ENCODE peak calls at places on chromosome 9, in seven cellular contexts. One of them, this sample, is unnamed.

GRCh38 chr9:120267929-120268328 is 312.0 kb downstream of the CDK5RAP2 start:
- DNase-seq in ELR: no peak
- DNase-seq in NCI-H187 treated with DMSO at 0.1 percent for 48 hours: no peak
- DNase-seq in adipocyte: no peak
- DNase-seq in iPS-NIHi11: no peak
- DNase-seq in activated naive CD8-positive, alpha-beta T cell treated with anti-CD3 and anti-CD28 coated beads, Interleukin-2, amount 50 U/mL, for 24 hours: no peak
- DNase-seq in SW480: no peak
- DNase-seq in this sample: no peak

GRCh38 chr9:134888603-134889195 is 8.1 kb downstream of the FCN2 start:
- DNase-seq in ELR: no peak
- DNase-seq in SW480: no peak
- DNase-seq in activated naive CD8-positive, alpha-beta T cell treated with anti-CD3 and anti-CD28 coated beads, Interleukin-2, amount 50 U/mL, for 24 hours: no peak
- DNase-seq in iPS-NIHi11: no peak
- DNase-seq in NCI-H187 treated with DMSO at 0.1 percent for 48 hours: no peak
- DNase-seq in adipocyte: no peak
- DNase-seq in this sample: no peak

GRCh38 chr9:137085918-137086530 is 761 bp upstream of the MAN1B1 start:
- DNase-seq in adipocyte: peak
- DNase-seq in iPS-NIHi11: no peak
- DNase-seq in SW480: peak
- DNase-seq in activated naive CD8-positive, alpha-beta T cell treated with anti-CD3 and anti-CD28 coated beads, Interleukin-2, amount 50 U/mL, for 24 hours: peak
- DNase-seq in ELR: peak
- DNase-seq in NCI-H187 treated with DMSO at 0.1 percent for 48 hours: no peak
- DNase-seq in this sample: peak

GRCh38 chr9:77708416-77708815 is 60.3 kb upstream of the GNA14 start:
- DNase-seq in ELR: peak
- DNase-seq in NCI-H187 treated with DMSO at 0.1 percent for 48 hours: no peak
- DNase-seq in adipocyte: peak
- DNase-seq in iPS-NIHi11: no peak
- DNase-seq in SW480: no peak
- DNase-seq in activated naive CD8-positive, alpha-beta T cell treated with anti-CD3 and anti-CD28 coated beads, Interleukin-2, amount 50 U/mL, for 24 hours: no peak
- DNase-seq in this sample: no peak

GRCh38 chr9:107733530-107733907 is 243.9 kb upstream of the KLF4 start:
- DNase-seq in NCI-H187 treated with DMSO at 0.1 percent for 48 hours: no peak
- DNase-seq in ELR: peak
- DNase-seq in activated naive CD8-positive, alpha-beta T cell treated with anti-CD3 and anti-CD28 coated beads, Interleukin-2, amount 50 U/mL, for 24 hours: no peak
- DNase-seq in SW480: no peak
- DNase-seq in adipocyte: no peak
- DNase-seq in iPS-NIHi11: no peak
- DNase-seq in this sample: no peak

GRCh38 chr9:100583019-100583802 is 5.3 kb downstream of the CAVIN4 start:
- DNase-seq in SW480: no peak
- DNase-seq in ELR: no peak
- DNase-seq in adipocyte: no peak
- DNase-seq in NCI-H187 treated with DMSO at 0.1 percent for 48 hours: no peak
- DNase-seq in activated naive CD8-positive, alpha-beta T cell treated with anti-CD3 and anti-CD28 coated beads, Interleukin-2, amount 50 U/mL, for 24 hours: no peak
- DNase-seq in iPS-NIHi11: no peak
- DNase-seq in this sample: no peak

GRCh38 chr9:33524431-33524947 is 438 bp downstream of the ANKRD18B start:
- DNase-seq in SW480: no peak
- DNase-seq in iPS-NIHi11: peak
- DNase-seq in ELR: peak
- DNase-seq in activated naive CD8-positive, alpha-beta T cell treated with anti-CD3 and anti-CD28 coated beads, Interleukin-2, amount 50 U/mL, for 24 hours: peak
- DNase-seq in adipocyte: peak
- DNase-seq in NCI-H187 treated with DMSO at 0.1 percent for 48 hours: no peak
- DNase-seq in this sample: no peak

GRCh38 chr9:138049085-138049778 is 171.7 kb downstream of the CACNA1B start:
- DNase-seq in activated naive CD8-positive, alpha-beta T cell treated with anti-CD3 and anti-CD28 coated beads, Interleukin-2, amount 50 U/mL, for 24 hours: no peak
- DNase-seq in ELR: no peak
- DNase-seq in SW480: no peak
- DNase-seq in NCI-H187 treated with DMSO at 0.1 percent for 48 hours: no peak
- DNase-seq in adipocyte: no peak
- DNase-seq in iPS-NIHi11: peak
- DNase-seq in this sample: no peak

GRCh38 chr9:128115187-128116103 is 12.1 kb downstream of the PTGES2 start:
- DNase-seq in adipocyte: no peak
- DNase-seq in iPS-NIHi11: no peak
- DNase-seq in activated naive CD8-positive, alpha-beta T cell treated with anti-CD3 and anti-CD28 coated beads, Interleukin-2, amount 50 U/mL, for 24 hours: peak
- DNase-seq in NCI-H187 treated with DMSO at 0.1 percent for 48 hours: no peak
- DNase-seq in ELR: no peak
- DNase-seq in SW480: peak
- DNase-seq in this sample: peak

GRCh38 chr9:36632892-36633291 is 60.2 kb downstream of the MELK start:
- DNase-seq in SW480: peak
- DNase-seq in activated naive CD8-positive, alpha-beta T cell treated with anti-CD3 and anti-CD28 coated beads, Interleukin-2, amount 50 U/mL, for 24 hours: no peak
- DNase-seq in NCI-H187 treated with DMSO at 0.1 percent for 48 hours: no peak
- DNase-seq in ELR: peak
- DNase-seq in adipocyte: peak
- DNase-seq in iPS-NIHi11: no peak
- DNase-seq in this sample: no peak

GRCh38 chr9:112382066-112382465 is 2.2 kb downstream of the HSDL2 start:
- DNase-seq in SW480: no peak
- DNase-seq in iPS-NIHi11: no peak
- DNase-seq in activated naive CD8-positive, alpha-beta T cell treated with anti-CD3 and anti-CD28 coated beads, Interleukin-2, amount 50 U/mL, for 24 hours: no peak
- DNase-seq in ELR: no peak
- DNase-seq in adipocyte: no peak
- DNase-seq in NCI-H187 treated with DMSO at 0.1 percent for 48 hours: no peak
- DNase-seq in this sample: no peak

GRCh38 chr9:77177894-77178794 is 810 bp downstream of the VPS13A start:
- DNase-seq in ELR: peak
- DNase-seq in iPS-NIHi11: peak
- DNase-seq in SW480: peak
- DNase-seq in NCI-H187 treated with DMSO at 0.1 percent for 48 hours: no peak
- DNase-seq in adipocyte: peak
- DNase-seq in activated naive CD8-positive, alpha-beta T cell treated with anti-CD3 and anti-CD28 coated beads, Interleukin-2, amount 50 U/mL, for 24 hours: peak
- DNase-seq in this sample: peak

GRCh38 chr9:109816490-109816889 is 36.5 kb downstream of the PALM2AKAP2 start:
- DNase-seq in SW480: peak
- DNase-seq in adipocyte: peak
- DNase-seq in NCI-H187 treated with DMSO at 0.1 percent for 48 hours: no peak
- DNase-seq in ELR: peak
- DNase-seq in iPS-NIHi11: no peak
- DNase-seq in activated naive CD8-positive, alpha-beta T cell treated with anti-CD3 and anti-CD28 coated beads, Interleukin-2, amount 50 U/mL, for 24 hours: no peak
- DNase-seq in this sample: no peak

GRCh38 chr9:95131023-95131943 is 186.2 kb downstream of the FANCC start:
- DNase-seq in activated naive CD8-positive, alpha-beta T cell treated with anti-CD3 and anti-CD28 coated beads, Interleukin-2, amount 50 U/mL, for 24 hours: peak
- DNase-seq in SW480: peak
- DNase-seq in ELR: peak
- DNase-seq in iPS-NIHi11: peak
- DNase-seq in adipocyte: peak
- DNase-seq in NCI-H187 treated with DMSO at 0.1 percent for 48 hours: no peak
- DNase-seq in this sample: peak

GRCh38 chr9:133515615-133516255 is 9.0 kb downstream of the MYMK start:
- DNase-seq in SW480: no peak
- DNase-seq in activated naive CD8-positive, alpha-beta T cell treated with anti-CD3 and anti-CD28 coated beads, Interleukin-2, amount 50 U/mL, for 24 hours: no peak
- DNase-seq in NCI-H187 treated with DMSO at 0.1 percent for 48 hours: no peak
- DNase-seq in adipocyte: no peak
- DNase-seq in iPS-NIHi11: no peak
- DNase-seq in ELR: no peak
- DNase-seq in this sample: no peak

GRCh38 chr9:133448487-133448972 is 11.2 kb upstream of the CACFD1 start:
- DNase-seq in iPS-NIHi11: no peak
- DNase-seq in ELR: no peak
- DNase-seq in NCI-H187 treated with DMSO at 0.1 percent for 48 hours: no peak
- DNase-seq in SW480: no peak
- DNase-seq in activated naive CD8-positive, alpha-beta T cell treated with anti-CD3 and anti-CD28 coated beads, Interleukin-2, amount 50 U/mL, for 24 hours: no peak
- DNase-seq in adipocyte: no peak
- DNase-seq in this sample: no peak

GRCh38 chr9:136545966-136546696 is at the start of gene NOTCH1:
- DNase-seq in adipocyte: peak
- DNase-seq in ELR: peak
- DNase-seq in activated naive CD8-positive, alpha-beta T cell treated with anti-CD3 and anti-CD28 coated beads, Interleukin-2, amount 50 U/mL, for 24 hours: peak
- DNase-seq in NCI-H187 treated with DMSO at 0.1 percent for 48 hours: no peak
- DNase-seq in iPS-NIHi11: peak
- DNase-seq in SW480: peak
- DNase-seq in this sample: peak

GRCh38 chr9:79408617-79409016 is 163.1 kb upstream of the TLE4 start:
- DNase-seq in SW480: no peak
- DNase-seq in ELR: peak
- DNase-seq in iPS-NIHi11: no peak
- DNase-seq in NCI-H187 treated with DMSO at 0.1 percent for 48 hours: no peak
- DNase-seq in adipocyte: no peak
- DNase-seq in activated naive CD8-positive, alpha-beta T cell treated with anti-CD3 and anti-CD28 coated beads, Interleukin-2, amount 50 U/mL, for 24 hours: no peak
- DNase-seq in this sample: no peak

GRCh38 chr9:104993291-104993963 is 65.5 kb upstream of the ABCA1 start:
- DNase-seq in ELR: peak
- DNase-seq in iPS-NIHi11: peak
- DNase-seq in adipocyte: peak
- DNase-seq in SW480: no peak
- DNase-seq in activated naive CD8-positive, alpha-beta T cell treated with anti-CD3 and anti-CD28 coated beads, Interleukin-2, amount 50 U/mL, for 24 hours: no peak
- DNase-seq in NCI-H187 treated with DMSO at 0.1 percent for 48 hours: no peak
- DNase-seq in this sample: no peak

GRCh38 chr9:21465859-21466518 is 16.1 kb downstream of the IFNE start:
- DNase-seq in NCI-H187 treated with DMSO at 0.1 percent for 48 hours: no peak
- DNase-seq in SW480: peak
- DNase-seq in iPS-NIHi11: peak
- DNase-seq in adipocyte: peak
- DNase-seq in ELR: peak
- DNase-seq in activated naive CD8-positive, alpha-beta T cell treated with anti-CD3 and anti-CD28 coated beads, Interleukin-2, amount 50 U/mL, for 24 hours: no peak
- DNase-seq in this sample: no peak

GRCh38 chr9:129834489-129835127 is 467 bp downstream of the C9orf78 start:
- DNase-seq in ELR: peak
- DNase-seq in activated naive CD8-positive, alpha-beta T cell treated with anti-CD3 and anti-CD28 coated beads, Interleukin-2, amount 50 U/mL, for 24 hours: peak
- DNase-seq in iPS-NIHi11: no peak
- DNase-seq in NCI-H187 treated with DMSO at 0.1 percent for 48 hours: no peak
- DNase-seq in SW480: peak
- DNase-seq in adipocyte: no peak
- DNase-seq in this sample: no peak

GRCh38 chr9:129121483-129121882 is 10.3 kb downstream of the PTPA start:
- DNase-seq in activated naive CD8-positive, alpha-beta T cell treated with anti-CD3 and anti-CD28 coated beads, Interleukin-2, amount 50 U/mL, for 24 hours: no peak
- DNase-seq in SW480: no peak
- DNase-seq in ELR: no peak
- DNase-seq in iPS-NIHi11: no peak
- DNase-seq in NCI-H187 treated with DMSO at 0.1 percent for 48 hours: no peak
- DNase-seq in adipocyte: peak
- DNase-seq in this sample: no peak

GRCh38 chr9:93653762-93654161 is 77.4 kb downstream of the PHF2 start:
- DNase-seq in adipocyte: no peak
- DNase-seq in activated naive CD8-positive, alpha-beta T cell treated with anti-CD3 and anti-CD28 coated beads, Interleukin-2, amount 50 U/mL, for 24 hours: no peak
- DNase-seq in SW480: no peak
- DNase-seq in ELR: no peak
- DNase-seq in iPS-NIHi11: no peak
- DNase-seq in NCI-H187 treated with DMSO at 0.1 percent for 48 hours: no peak
- DNase-seq in this sample: no peak

GRCh38 chr9:109574061-109574882 is 76.2 kb upstream of the PTPN3 start:
- DNase-seq in NCI-H187 treated with DMSO at 0.1 percent for 48 hours: no peak
- DNase-seq in adipocyte: peak
- DNase-seq in activated naive CD8-positive, alpha-beta T cell treated with anti-CD3 and anti-CD28 coated beads, Interleukin-2, amount 50 U/mL, for 24 hours: peak
- DNase-seq in ELR: peak
- DNase-seq in SW480: peak
- DNase-seq in iPS-NIHi11: peak
- DNase-seq in this sample: no peak

GRCh38 chr9:35731415-35732184 is 395 bp downstream of the TLN1 start:
- DNase-seq in NCI-H187 treated with DMSO at 0.1 percent for 48 hours: no peak
- DNase-seq in SW480: no peak
- DNase-seq in ELR: no peak
- DNase-seq in iPS-NIHi11: no peak
- DNase-seq in adipocyte: no peak
- DNase-seq in activated naive CD8-positive, alpha-beta T cell treated with anti-CD3 and anti-CD28 coated beads, Interleukin-2, amount 50 U/mL, for 24 hours: no peak
- DNase-seq in this sample: no peak

GRCh38 chr9:131422241-131422792 is 28.4 kb downstream of the PRRC2B start:
- DNase-seq in ELR: peak
- DNase-seq in NCI-H187 treated with DMSO at 0.1 percent for 48 hours: no peak
- DNase-seq in activated naive CD8-positive, alpha-beta T cell treated with anti-CD3 and anti-CD28 coated beads, Interleukin-2, amount 50 U/mL, for 24 hours: no peak
- DNase-seq in iPS-NIHi11: no peak
- DNase-seq in adipocyte: no peak
- DNase-seq in SW480: no peak
- DNase-seq in this sample: no peak

GRCh38 chr9:126375386-126375785 is 48.8 kb downstream of the MVB12B start:
- DNase-seq in ELR: peak
- DNase-seq in NCI-H187 treated with DMSO at 0.1 percent for 48 hours: no peak
- DNase-seq in activated naive CD8-positive, alpha-beta T cell treated with anti-CD3 and anti-CD28 coated beads, Interleukin-2, amount 50 U/mL, for 24 hours: no peak
- DNase-seq in iPS-NIHi11: no peak
- DNase-seq in adipocyte: no peak
- DNase-seq in SW480: peak
- DNase-seq in this sample: no peak

GRCh38 chr9:116476935-116477381 is 210.1 kb upstream of the TRIM32 start:
- DNase-seq in adipocyte: peak
- DNase-seq in SW480: no peak
- DNase-seq in NCI-H187 treated with DMSO at 0.1 percent for 48 hours: no peak
- DNase-seq in iPS-NIHi11: no peak
- DNase-seq in ELR: no peak
- DNase-seq in activated naive CD8-positive, alpha-beta T cell treated with anti-CD3 and anti-CD28 coated beads, Interleukin-2, amount 50 U/mL, for 24 hours: no peak
- DNase-seq in this sample: no peak

GRCh38 chr9:76162751-76163500 is 231.3 kb downstream of the RFK start:
- DNase-seq in activated naive CD8-positive, alpha-beta T cell treated with anti-CD3 and anti-CD28 coated beads, Interleukin-2, amount 50 U/mL, for 24 hours: no peak
- DNase-seq in adipocyte: peak
- DNase-seq in iPS-NIHi11: no peak
- DNase-seq in ELR: no peak
- DNase-seq in SW480: no peak
- DNase-seq in NCI-H187 treated with DMSO at 0.1 percent for 48 hours: no peak
- DNase-seq in this sample: no peak

GRCh38 chr9:65435464-65435863 is 150.5 kb upstream of the FOXD4L5 start:
- DNase-seq in activated naive CD8-positive, alpha-beta T cell treated with anti-CD3 and anti-CD28 coated beads, Interleukin-2, amount 50 U/mL, for 24 hours: no peak
- DNase-seq in SW480: no peak
- DNase-seq in iPS-NIHi11: no peak
- DNase-seq in ELR: no peak
- DNase-seq in adipocyte: no peak
- DNase-seq in NCI-H187 treated with DMSO at 0.1 percent for 48 hours: no peak
- DNase-seq in this sample: no peak

GRCh38 chr9:114107286-114108001 is 8.4 kb upstream of the KIF12 start:
- DNase-seq in activated naive CD8-positive, alpha-beta T cell treated with anti-CD3 and anti-CD28 coated beads, Interleukin-2, amount 50 U/mL, for 24 hours: no peak
- DNase-seq in iPS-NIHi11: no peak
- DNase-seq in adipocyte: no peak
- DNase-seq in SW480: no peak
- DNase-seq in NCI-H187 treated with DMSO at 0.1 percent for 48 hours: no peak
- DNase-seq in ELR: no peak
- DNase-seq in this sample: no peak

GRCh38 chr9:36258170-36258988 is at the start of gene GNE:
- DNase-seq in ELR: peak
- DNase-seq in iPS-NIHi11: peak
- DNase-seq in activated naive CD8-positive, alpha-beta T cell treated with anti-CD3 and anti-CD28 coated beads, Interleukin-2, amount 50 U/mL, for 24 hours: peak
- DNase-seq in NCI-H187 treated with DMSO at 0.1 percent for 48 hours: peak
- DNase-seq in adipocyte: peak
- DNase-seq in SW480: peak
- DNase-seq in this sample: peak

GRCh38 chr9:72947987-72948465 is 4.8 kb downstream of the ALDH1A1 start:
- DNase-seq in ELR: no peak
- DNase-seq in SW480: no peak
- DNase-seq in iPS-NIHi11: no peak
- DNase-seq in activated naive CD8-positive, alpha-beta T cell treated with anti-CD3 and anti-CD28 coated beads, Interleukin-2, amount 50 U/mL, for 24 hours: no peak
- DNase-seq in NCI-H187 treated with DMSO at 0.1 percent for 48 hours: no peak
- DNase-seq in adipocyte: no peak
- DNase-seq in this sample: no peak

GRCh38 chr9:25537857-25538256 is 140.4 kb downstream of the TUSC1 start:
- DNase-seq in activated naive CD8-positive, alpha-beta T cell treated with anti-CD3 and anti-CD28 coated beads, Interleukin-2, amount 50 U/mL, for 24 hours: no peak
- DNase-seq in adipocyte: peak
- DNase-seq in SW480: no peak
- DNase-seq in NCI-H187 treated with DMSO at 0.1 percent for 48 hours: no peak
- DNase-seq in ELR: no peak
- DNase-seq in iPS-NIHi11: no peak
- DNase-seq in this sample: no peak

GRCh38 chr9:116156621-116157314 is 3.2 kb downstream of the PAPPA start:
- DNase-seq in NCI-H187 treated with DMSO at 0.1 percent for 48 hours: peak
- DNase-seq in iPS-NIHi11: peak
- DNase-seq in activated naive CD8-positive, alpha-beta T cell treated with anti-CD3 and anti-CD28 coated beads, Interleukin-2, amount 50 U/mL, for 24 hours: no peak
- DNase-seq in ELR: peak
- DNase-seq in SW480: no peak
- DNase-seq in adipocyte: peak
- DNase-seq in this sample: no peak

GRCh38 chr9:89036862-89037261 is 45.6 kb downstream of the S1PR3 start:
- DNase-seq in NCI-H187 treated with DMSO at 0.1 percent for 48 hours: no peak
- DNase-seq in SW480: no peak
- DNase-seq in ELR: no peak
- DNase-seq in activated naive CD8-positive, alpha-beta T cell treated with anti-CD3 and anti-CD28 coated beads, Interleukin-2, amount 50 U/mL, for 24 hours: no peak
- DNase-seq in iPS-NIHi11: no peak
- DNase-seq in adipocyte: no peak
- DNase-seq in this sample: no peak